ENCODE peak calls at places on chromosomes 12 and 14, in eight cellular contexts. L is RPMI7951; U is A172; A is activated naive CD4-positive, alpha-beta T cell treated with anti-CD3 and anti-CD28 coated beads, Interleukin-2, amount 50 U/mL, for 72 hours; P is NCI-H82; G is SHP77 treated with DMSO at 0.1 percent for 48 hours; R is AG09309; Z is fibroblast of pulmonary artery. Q is an unnamed sample.

GRCh38 chr12:75011120-75011519 is 198.5 kb downstream of the KCNC2 start:
- DNase-seq in G (no peak), A (no peak), L (no peak), U (no peak), P (peak), Z (no peak), R (no peak), Q (no peak)

GRCh38 chr12:5433081-5433839 is 1.4 kb downstream of the NTF3 start:
- DNase-seq in Z (no peak), G (no peak), A (no peak), R (no peak), U (no peak), L (no peak), P (peak), Q (no peak)

GRCh38 chr14:90599748-90600507 is 203.1 kb downstream of the CALM1 start:
- DNase-seq in R (no peak), L (peak), P (peak), Z (peak), U (peak), A (no peak), G (no peak), Q (no peak)

GRCh38 chr14:63713765-63714164 is 14.1 kb downstream of the SGPP1 start:
- DNase-seq in U (peak), L (peak), R (peak), P (no peak), A (no peak), G (no peak), Z (peak), Q (no peak)

GRCh38 chr12:109962388-109962787 is 33.8 kb downstream of the GIT2 start:
- DNase-seq in P (peak), U (peak), Z (no peak), A (no peak), L (peak), R (no peak), G (no peak), Q (no peak)

GRCh38 chr12:21453312-21453852 is 15.9 kb downstream of the PYROXD1 start:
- DNase-seq in Z (no peak), L (no peak), R (no peak), P (no peak), A (no peak), U (no peak), G (no peak), Q (no peak)

GRCh38 chr12:93805736-93806141 is 128.6 kb downstream of the CRADD start:
- DNase-seq in G (no peak), Z (no peak), R (no peak), U (no peak), L (no peak), P (no peak), A (no peak), Q (no peak)

GRCh38 chr14:52080817-52081755 is 12.2 kb upstream of the NID2 start:
- DNase-seq in Z (peak), A (no peak), L (peak), G (no peak), U (peak), R (peak), P (no peak), Q (no peak)

GRCh38 chr12:54030889-54031860 is 1.7 kb upstream of the HOXC5 start:
- DNase-seq in Z (peak), L (no peak), P (no peak), R (no peak), G (no peak), U (no peak), A (no peak), Q (no peak)

Q was measured in T-helper 17 cell.